ENCODE peak calls at places on chromosome 6, in four cellular contexts. F, C, X and L are unnamed samples.

GRCh38 chr6:66662196-66662595 is 955.2 kb upstream of the EYS start:
- DNase-seq in F (peak; percentile 17), C (peak; percentile 14), X (no peak), L (no peak)

GRCh38 chr6:122821095-122821494 is 32.0 kb downstream of the SMPDL3A start:
- DNase-seq in F (no peak), C (no peak), X (no peak), L (no peak)

GRCh38 chr6:166488081-166488685 is 98.3 kb downstream of the RAMACL start:
- DNase-seq in F (peak; percentile 19), C (no peak), X (peak; percentile 25), L (peak; percentile 46)

GRCh38 chr6:144219056-144219685 is 66.0 kb upstream of the UTRN start:
- DNase-seq in F (peak; percentile 44), C (peak; percentile 46), X (peak; percentile 49), L (no peak)

GRCh38 chr6:138517635-138518034 is 18.3 kb upstream of the NHSL1 start:
- DNase-seq in F (peak; percentile 45), C (peak; percentile 27), X (peak; percentile 31), L (peak; percentile 73)

GRCh38 chr6:154127638-154128037 is 88.6 kb downstream of the OPRM1 start:
- DNase-seq in F (peak; percentile 65), C (no peak), X (no peak), L (no peak)

GRCh38 chr6:28005975-28006374 is 48.9 kb downstream of the OR2B6 start:
- DNase-seq in F (peak; percentile 36), C (no peak), X (no peak), L (no peak)

GRCh38 chr6:18551228-18551627 is 164.1 kb downstream of the RNF144B start:
- DNase-seq in F (no peak), C (peak; percentile 73), X (no peak), L (no peak)

GRCh38 chr6:116397960-116398359 is 27.2 kb downstream of the DSE start:
- DNase-seq in F (no peak), C (peak; percentile 81), X (no peak), L (no peak)

GRCh38 chr6:145028144-145028818 is 707.0 kb downstream of the EPM2A start:
- DNase-seq in F (peak; percentile 59), C (no peak), X (peak; percentile 21), L (peak; percentile 39)

GRCh38 chr6:150297327-150298028 is 71.3 kb upstream of the IYD start:
- DNase-seq in F (no peak), C (peak; percentile 90), X (peak; percentile 72), L (peak; percentile 59)

GRCh38 chr6:158408552-158409130 is 96.4 kb downstream of the TULP4 start:
- DNase-seq in F (peak; percentile 42), C (peak; percentile 97), X (peak; percentile 22), L (no peak)

GRCh38 chr6:148898360-148899005 is 151.7 kb downstream of the UST start:
- DNase-seq in F (no peak), C (no peak), X (no peak), L (no peak)

GRCh38 chr6:26020983-26021349 is 58.4 kb downstream of the TRIM38 start:
- DNase-seq in F (peak; percentile 64), C (peak; percentile 75), X (no peak), L (peak; percentile 68)

GRCh38 chr6:134363323-134364039 is 45.6 kb upstream of the SGK1 start:
- DNase-seq in F (no peak), C (peak; percentile 85), X (no peak), L (no peak)

GRCh38 chr6:136158398-136158797 is 91.7 kb downstream of the MTFR2 start:
- DNase-seq in F (no peak), C (no peak), X (no peak), L (no peak)

GRCh38 chr6:86856937-86857563 is 80.3 kb upstream of the HTR1E start:
- DNase-seq in F (peak; percentile 71), C (peak; percentile 18), X (peak; percentile 10), L (peak; percentile 30)

GRCh38 chr6:166450167-166450873 is 67.6 kb upstream of the MPC1 start:
- DNase-seq in F (no peak), C (no peak), X (no peak), L (no peak)

GRCh38 chr6:75604294-75604693 is 2.6 kb downstream of the SENP6 start:
- DNase-seq in F (no peak), C (no peak), X (no peak), L (no peak)
- H3K9ac ChIP-seq in F (no peak overlapping the region), C (no peak overlapping the region), X (peak overlapping the region; percentile 77), L (no peak overlapping the region)

DNA sequence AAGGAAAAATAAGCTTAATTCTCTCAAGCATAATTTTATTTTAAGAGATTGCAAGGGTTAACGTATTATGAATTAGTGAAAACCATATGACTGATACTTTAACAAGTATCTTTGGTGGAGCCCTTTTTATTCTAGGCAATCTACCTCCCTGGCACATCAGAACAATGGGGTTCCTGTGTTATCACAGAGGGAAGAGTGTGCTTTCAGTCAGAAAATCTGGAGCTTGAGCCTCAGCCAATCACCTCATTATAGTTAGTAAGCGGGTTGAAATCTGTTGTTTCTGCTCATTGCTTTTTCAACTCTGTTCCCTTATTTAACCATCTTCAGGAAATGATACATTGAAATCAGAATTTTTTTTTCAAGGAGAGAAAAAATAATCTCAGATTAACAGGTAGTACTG is 391 bp downstream of the ADGRF1 start:
- DNase-seq in F (peak; percentile 15), C (peak; percentile 22), X (no peak), L (no peak)
- H3K4me3 ChIP-seq in F (no peak overlapping the region), C (no peak overlapping the region), X (no peak overlapping the region), L (no peak overlapping the region)

DNA sequence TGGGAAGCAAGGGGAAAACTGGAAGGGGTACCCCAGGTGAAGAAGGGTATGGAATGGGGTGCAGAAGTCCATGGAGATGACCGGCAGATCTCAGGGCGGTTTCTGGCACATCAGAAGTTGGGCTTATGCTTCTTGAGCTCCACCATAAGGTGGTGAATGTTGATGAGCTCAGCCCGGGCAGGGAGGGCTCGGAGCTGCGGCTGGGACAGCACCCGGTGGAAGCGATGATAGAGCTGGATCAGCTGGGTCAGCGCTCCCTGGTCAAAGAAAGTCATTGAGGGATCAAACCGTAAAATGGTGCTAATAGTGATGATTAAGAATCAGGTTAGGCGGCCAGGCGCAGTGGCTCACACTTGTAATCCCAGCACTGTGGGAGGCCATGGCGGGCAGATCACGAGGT is 20.9 kb downstream of the VPS52 start:
- DNase-seq in F (no peak), C (no peak), X (no peak), L (no peak)
- H3K9ac ChIP-seq in F (no peak overlapping the region), C (no peak overlapping the region), X (peak overlapping the region; percentile 57), L (no peak overlapping the region)

GRCh38 chr6:108118359-108118724 is 43.8 kb upstream of the OSTM1 start:
- DNase-seq in F (peak; percentile 33), C (no peak), X (no peak), L (no peak)
- H3K4me3 ChIP-seq in F (peak overlapping the region; percentile 48), C (peak overlapping the region; percentile 66), X (no peak overlapping the region), L (peak overlapping the region; percentile 47)

GRCh38 chr6:112038268-112038667 is 15.6 kb upstream of the CCN6 start:
- DNase-seq in F (no peak), C (peak; percentile 25), X (no peak), L (no peak)

GRCh38 chr6:112038756-112039430 is 15.0 kb upstream of the CCN6 start:
- DNase-seq in F (no peak), C (peak; percentile 65), X (no peak), L (no peak)

GRCh38 chr6:112040933-112041332 is 13.0 kb upstream of the CCN6 start:
- DNase-seq in F (no peak), C (no peak), X (no peak), L (no peak)

GRCh38 chr6:112037783-112038216 is 16.1 kb upstream of the CCN6 start:
- DNase-seq in F (no peak), C (peak; percentile 98), X (no peak), L (peak; percentile 38)

DNA sequence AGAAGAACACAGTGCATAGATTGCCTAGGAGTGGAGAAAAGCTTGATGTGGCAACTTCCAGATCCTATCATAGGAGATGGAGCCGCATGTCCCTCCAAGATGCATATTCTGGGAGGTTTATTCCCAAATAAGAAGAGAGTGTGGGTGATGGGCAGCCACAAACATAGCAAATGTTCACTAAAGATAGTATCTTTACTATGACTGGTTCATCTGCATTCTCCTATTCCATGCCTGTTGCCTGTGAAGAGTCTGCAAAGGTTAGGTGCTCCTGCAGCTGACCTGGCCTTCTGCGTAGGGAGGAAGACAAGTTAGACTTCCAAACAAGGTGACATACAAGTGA is 14.5 kb upstream of the CCN6 start:
- DNase-seq in F (no peak), C (no peak), X (no peak), L (no peak)
- H3K9ac ChIP-seq in F (no peak overlapping the region), C (no peak overlapping the region), X (no peak overlapping the region), L (no peak overlapping the region)

GRCh38 chr6:11092654-11093053 is 980 bp upstream of the SMIM13 start:
- DNase-seq in F (no peak), C (no peak), X (no peak), L (no peak)

GRCh38 chr6:11093591-11094410 is at the start of gene SMIM13:
- DNase-seq in F (peak; percentile 99), C (peak; percentile 98), X (peak; percentile 97), L (peak; percentile 98)

GRCh38 chr6:11096109-11096508 is 2.5 kb downstream of the SMIM13 start:
- DNase-seq in F (peak; percentile 61), C (peak; percentile 70), X (peak; percentile 58), L (peak; percentile 42)

GRCh38 chr6:11094411-11094851 is 797 bp downstream of the SMIM13 start:
- DNase-seq in F (peak; percentile 69), C (peak; percentile 49), X (peak; percentile 59), L (peak; percentile 66)

DNA sequence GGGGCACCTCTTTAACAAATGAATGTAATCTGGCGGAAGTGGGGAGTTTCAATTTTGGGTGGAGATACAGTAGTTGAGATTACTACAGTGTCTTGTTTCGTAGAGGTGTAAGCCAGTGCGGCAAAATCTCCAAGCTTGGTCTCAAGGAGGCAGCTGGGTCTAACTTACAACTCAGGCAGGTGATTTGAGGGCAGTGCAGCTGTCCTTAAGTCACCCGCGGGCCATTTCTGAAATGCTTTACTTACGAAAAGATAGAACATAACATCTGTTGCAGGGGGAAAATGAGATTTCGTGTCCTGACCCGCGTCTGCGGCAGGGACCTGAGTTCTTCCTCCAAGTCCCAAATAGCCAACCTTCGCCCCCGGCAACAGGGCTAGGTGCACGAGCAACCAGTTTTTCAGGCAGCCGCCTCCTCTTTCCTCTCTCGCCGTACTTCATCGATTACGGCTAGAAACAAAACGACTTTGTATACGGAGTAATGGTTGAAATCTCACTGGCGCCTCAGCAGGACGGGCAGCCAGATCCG is 506 bp upstream of the SMIM13 start:
- DNase-seq in F (no peak), C (peak; percentile 46), X (peak; percentile 68), L (peak; percentile 63)
- H3K4me3 ChIP-seq in F (peak overlapping the region; percentile 77), C (peak overlapping the region; percentile 88), X (peak overlapping the region; percentile 68), L (peak overlapping the region; percentile 75)